ENCODE peak calls at places on chromosome 16, in nine cellular contexts. One of them, this sample, is unnamed.

GRCh38 chr16:75420987-75421819 is 12.1 kb downstream of the CFDP1 start:
- DNase-seq in H9: peak
- DNase-seq in HCT116: no peak
- DNase-seq in gastrocnemius medialis: no peak
- DNase-seq in brain microvascular endothelial cell: peak
- DNase-seq in heart left ventricle: peak
- DNase-seq in testis: peak
- DNase-seq in effector memory CD4-positive, alpha-beta T cell: no peak
- DNase-seq in dorsolateral prefrontal cortex: no peak
- DNase-seq in this sample: peak

GRCh38 chr16:63577891-63578290 is 1541.7 kb upstream of the CDH8 start:
- DNase-seq in heart left ventricle: no peak
- DNase-seq in brain microvascular endothelial cell: no peak
- DNase-seq in gastrocnemius medialis: no peak
- DNase-seq in HCT116: no peak
- DNase-seq in H9: no peak
- DNase-seq in dorsolateral prefrontal cortex: no peak
- DNase-seq in effector memory CD4-positive, alpha-beta T cell: no peak
- DNase-seq in testis: no peak
- DNase-seq in this sample: no peak

GRCh38 chr16:22815863-22816262 is 1.9 kb downstream of the HS3ST2 start:
- DNase-seq in H9: no peak
- DNase-seq in dorsolateral prefrontal cortex: no peak
- DNase-seq in effector memory CD4-positive, alpha-beta T cell: no peak
- DNase-seq in gastrocnemius medialis: no peak
- DNase-seq in HCT116: no peak
- DNase-seq in testis: no peak
- DNase-seq in brain microvascular endothelial cell: no peak
- DNase-seq in heart left ventricle: no peak
- DNase-seq in this sample: no peak

GRCh38 chr16:46649571-46649970 is 28.4 kb upstream of the SHCBP1 start:
- DNase-seq in heart left ventricle: peak
- DNase-seq in HCT116: no peak
- DNase-seq in brain microvascular endothelial cell: no peak
- DNase-seq in dorsolateral prefrontal cortex: peak
- DNase-seq in H9: no peak
- DNase-seq in gastrocnemius medialis: peak
- DNase-seq in effector memory CD4-positive, alpha-beta T cell: no peak
- DNase-seq in testis: no peak
- DNase-seq in this sample: no peak

GRCh38 chr16:3214904-3215600 is 19.9 kb downstream of the ZNF200 start:
- DNase-seq in brain microvascular endothelial cell: no peak
- DNase-seq in gastrocnemius medialis: no peak
- DNase-seq in testis: no peak
- DNase-seq in H9: no peak
- DNase-seq in dorsolateral prefrontal cortex: no peak
- DNase-seq in HCT116: no peak
- DNase-seq in heart left ventricle: no peak
- DNase-seq in effector memory CD4-positive, alpha-beta T cell: peak
- DNase-seq in this sample: no peak

GRCh38 chr16:27414803-27415431 is 12.9 kb downstream of the IL21R start:
- DNase-seq in testis: no peak
- DNase-seq in H9: no peak
- DNase-seq in dorsolateral prefrontal cortex: no peak
- DNase-seq in gastrocnemius medialis: no peak
- DNase-seq in effector memory CD4-positive, alpha-beta T cell: no peak
- DNase-seq in heart left ventricle: no peak
- DNase-seq in brain microvascular endothelial cell: no peak
- DNase-seq in HCT116: no peak
- DNase-seq in this sample: no peak

GRCh38 chr16:66220766-66221165 is 145.7 kb upstream of the CDH5 start:
- DNase-seq in testis: no peak
- DNase-seq in brain microvascular endothelial cell: no peak
- DNase-seq in heart left ventricle: no peak
- DNase-seq in dorsolateral prefrontal cortex: no peak
- DNase-seq in gastrocnemius medialis: no peak
- DNase-seq in H9: no peak
- DNase-seq in HCT116: no peak
- DNase-seq in effector memory CD4-positive, alpha-beta T cell: no peak
- DNase-seq in this sample: no peak

GRCh38 chr16:75789237-75789636 is 62.9 kb upstream of the CPHXL start:
- DNase-seq in dorsolateral prefrontal cortex: no peak
- DNase-seq in gastrocnemius medialis: no peak
- DNase-seq in brain microvascular endothelial cell: peak
- DNase-seq in heart left ventricle: no peak
- DNase-seq in testis: no peak
- DNase-seq in effector memory CD4-positive, alpha-beta T cell: no peak
- DNase-seq in H9: no peak
- DNase-seq in HCT116: peak
- DNase-seq in this sample: no peak

GRCh38 chr16:49461517-49461951 is 87.9 kb downstream of the C16orf78 start:
- DNase-seq in testis: no peak
- DNase-seq in H9: peak
- DNase-seq in dorsolateral prefrontal cortex: no peak
- DNase-seq in effector memory CD4-positive, alpha-beta T cell: no peak
- DNase-seq in HCT116: no peak
- DNase-seq in heart left ventricle: no peak
- DNase-seq in gastrocnemius medialis: no peak
- DNase-seq in brain microvascular endothelial cell: no peak
- DNase-seq in this sample: no peak

GRCh38 chr16:19644877-19645276 is 73.2 kb downstream of the KNOP1 start:
- DNase-seq in gastrocnemius medialis: peak
- DNase-seq in effector memory CD4-positive, alpha-beta T cell: no peak
- DNase-seq in HCT116: no peak
- DNase-seq in dorsolateral prefrontal cortex: no peak
- DNase-seq in heart left ventricle: peak
- DNase-seq in brain microvascular endothelial cell: no peak
- DNase-seq in H9: no peak
- DNase-seq in testis: peak
- DNase-seq in this sample: no peak

GRCh38 chr16:55660026-55660425 is 4.2 kb downstream of the SLC6A2 start:
- DNase-seq in effector memory CD4-positive, alpha-beta T cell: no peak
- DNase-seq in H9: no peak
- DNase-seq in brain microvascular endothelial cell: no peak
- DNase-seq in heart left ventricle: no peak
- DNase-seq in HCT116: no peak
- DNase-seq in dorsolateral prefrontal cortex: no peak
- DNase-seq in testis: no peak
- DNase-seq in gastrocnemius medialis: no peak
- DNase-seq in this sample: no peak

GRCh38 chr16:3175157-3176153 is 12.5 kb upstream of the OR1F1 start:
- DNase-seq in H9: peak
- DNase-seq in effector memory CD4-positive, alpha-beta T cell: no peak
- DNase-seq in testis: no peak
- DNase-seq in gastrocnemius medialis: no peak
- DNase-seq in brain microvascular endothelial cell: peak
- DNase-seq in heart left ventricle: no peak
- DNase-seq in dorsolateral prefrontal cortex: no peak
- DNase-seq in HCT116: peak
- DNase-seq in this sample: no peak

GRCh38 chr16:53809088-53809951 is 105.4 kb downstream of the FTO start:
- DNase-seq in brain microvascular endothelial cell: peak
- DNase-seq in effector memory CD4-positive, alpha-beta T cell: no peak
- DNase-seq in heart left ventricle: no peak
- DNase-seq in testis: no peak
- DNase-seq in HCT116: no peak
- DNase-seq in gastrocnemius medialis: no peak
- DNase-seq in H9: no peak
- DNase-seq in dorsolateral prefrontal cortex: no peak
- DNase-seq in this sample: no peak

GRCh38 chr16:160691-161190 is 5.0 kb upstream of the HBM start:
- DNase-seq in dorsolateral prefrontal cortex: no peak
- DNase-seq in gastrocnemius medialis: no peak
- DNase-seq in heart left ventricle: no peak
- DNase-seq in brain microvascular endothelial cell: no peak
- DNase-seq in effector memory CD4-positive, alpha-beta T cell: no peak
- DNase-seq in testis: no peak
- DNase-seq in HCT116: no peak
- DNase-seq in H9: no peak
- DNase-seq in this sample: no peak

GRCh38 chr16:81424761-81425160 is 19.8 kb upstream of the CMIP start:
- DNase-seq in H9: no peak
- DNase-seq in effector memory CD4-positive, alpha-beta T cell: no peak
- DNase-seq in dorsolateral prefrontal cortex: no peak
- DNase-seq in testis: no peak
- DNase-seq in brain microvascular endothelial cell: no peak
- DNase-seq in heart left ventricle: no peak
- DNase-seq in HCT116: no peak
- DNase-seq in gastrocnemius medialis: no peak
- DNase-seq in this sample: no peak

GRCh38 chr16:88681709-88682451 is 4.4 kb downstream of the SNAI3 start:
- DNase-seq in H9: no peak
- DNase-seq in effector memory CD4-positive, alpha-beta T cell: peak
- DNase-seq in dorsolateral prefrontal cortex: peak
- DNase-seq in brain microvascular endothelial cell: no peak
- DNase-seq in testis: peak
- DNase-seq in HCT116: no peak
- DNase-seq in heart left ventricle: peak
- DNase-seq in gastrocnemius medialis: peak
- DNase-seq in this sample: peak
- H3K27ac ChIP-seq in H9: no peak
- H3K27ac ChIP-seq in effector memory CD4-positive, alpha-beta T cell: peak
- H3K27ac ChIP-seq in dorsolateral prefrontal cortex: no peak
- H3K27ac ChIP-seq in brain microvascular endothelial cell: no peak
- H3K27ac ChIP-seq in testis: no peak
- H3K27ac ChIP-seq in HCT116: no peak
- H3K27ac ChIP-seq in heart left ventricle: peak
- H3K27ac ChIP-seq in gastrocnemius medialis: peak
- H3K27ac ChIP-seq in this sample: peak

DNA sequence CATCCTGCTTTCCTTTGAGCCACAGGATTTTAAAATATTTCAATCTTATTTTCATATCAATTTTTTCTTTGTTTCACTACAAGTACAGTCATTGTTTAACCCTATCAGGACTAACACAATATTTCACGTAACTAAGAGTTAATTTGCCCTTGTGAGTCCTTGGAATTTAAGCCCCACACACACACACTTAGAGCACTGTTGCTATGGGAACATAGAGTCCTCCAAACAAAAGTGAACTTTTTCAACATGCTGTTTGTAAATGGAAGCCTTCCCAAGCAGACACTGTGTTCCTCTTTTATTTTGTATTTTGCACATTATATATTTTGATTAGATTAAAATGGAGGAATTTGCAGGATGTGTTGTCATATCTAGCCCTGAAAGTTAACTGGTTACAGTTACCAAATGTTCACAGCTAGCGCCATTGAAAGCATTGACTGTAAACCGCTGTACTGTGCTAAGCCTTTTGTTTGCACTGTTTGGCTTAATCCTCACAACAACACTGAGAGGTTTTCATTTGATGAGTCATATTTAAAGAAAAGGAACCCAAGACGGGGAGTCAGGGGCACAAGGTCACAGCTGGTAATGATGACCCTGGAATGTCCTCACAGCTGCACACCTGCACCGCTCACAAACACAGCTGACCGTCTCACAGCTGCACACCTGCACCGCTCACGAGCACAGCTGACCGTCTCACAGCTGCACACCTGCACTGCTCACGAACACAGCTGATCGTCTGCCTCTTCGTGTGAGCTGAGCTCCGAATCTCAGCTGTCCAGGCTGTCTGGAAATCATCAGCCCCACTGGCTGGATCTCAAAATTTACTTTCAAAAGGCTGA is 6.3 kb downstream of the HSBP1 start:
- DNase-seq in brain microvascular endothelial cell: peak
- DNase-seq in gastrocnemius medialis: no peak
- DNase-seq in effector memory CD4-positive, alpha-beta T cell: no peak
- DNase-seq in testis: no peak
- DNase-seq in H9: no peak
- DNase-seq in dorsolateral prefrontal cortex: no peak
- DNase-seq in HCT116: no peak
- DNase-seq in heart left ventricle: no peak
- DNase-seq in this sample: no peak
- H3K27ac ChIP-seq in brain microvascular endothelial cell: peak
- H3K27ac ChIP-seq in gastrocnemius medialis: no peak
- H3K27ac ChIP-seq in effector memory CD4-positive, alpha-beta T cell: no peak
- H3K27ac ChIP-seq in testis: no peak
- H3K27ac ChIP-seq in H9: peak
- H3K27ac ChIP-seq in dorsolateral prefrontal cortex: no peak
- H3K27ac ChIP-seq in HCT116: no peak
- H3K27ac ChIP-seq in heart left ventricle: no peak
- H3K27ac ChIP-seq in this sample: no peak

GRCh38 chr16:87359121-87359520 is 24.5 kb downstream of the FBXO31 start:
- DNase-seq in H9: no peak
- DNase-seq in heart left ventricle: no peak
- DNase-seq in testis: no peak
- DNase-seq in brain microvascular endothelial cell: no peak
- DNase-seq in dorsolateral prefrontal cortex: no peak
- DNase-seq in HCT116: no peak
- DNase-seq in effector memory CD4-positive, alpha-beta T cell: no peak
- DNase-seq in gastrocnemius medialis: peak
- DNase-seq in this sample: no peak
- H3K27ac ChIP-seq in H9: no peak
- H3K27ac ChIP-seq in heart left ventricle: no peak
- H3K27ac ChIP-seq in testis: no peak
- H3K27ac ChIP-seq in brain microvascular endothelial cell: no peak
- H3K27ac ChIP-seq in dorsolateral prefrontal cortex: no peak
- H3K27ac ChIP-seq in HCT116: no peak
- H3K27ac ChIP-seq in effector memory CD4-positive, alpha-beta T cell: no peak
- H3K27ac ChIP-seq in gastrocnemius medialis: peak
- H3K27ac ChIP-seq in this sample: no peak

GRCh38 chr16:78750611-78751010 is 651.2 kb downstream of the WWOX start:
- DNase-seq in testis: no peak
- DNase-seq in heart left ventricle: no peak
- DNase-seq in brain microvascular endothelial cell: no peak
- DNase-seq in gastrocnemius medialis: no peak
- DNase-seq in effector memory CD4-positive, alpha-beta T cell: no peak
- DNase-seq in H9: no peak
- DNase-seq in HCT116: no peak
- DNase-seq in dorsolateral prefrontal cortex: no peak
- DNase-seq in this sample: no peak
- H3K27ac ChIP-seq in testis: no peak
- H3K27ac ChIP-seq in heart left ventricle: no peak
- H3K27ac ChIP-seq in brain microvascular endothelial cell: no peak
- H3K27ac ChIP-seq in gastrocnemius medialis: no peak
- H3K27ac ChIP-seq in effector memory CD4-positive, alpha-beta T cell: no peak
- H3K27ac ChIP-seq in H9: no peak
- H3K27ac ChIP-seq in HCT116: no peak
- H3K27ac ChIP-seq in dorsolateral prefrontal cortex: no peak
- H3K27ac ChIP-seq in this sample: no peak

GRCh38 chr16:51008037-51008436 is 143.0 kb downstream of the SALL1 start:
- DNase-seq in gastrocnemius medialis: no peak
- DNase-seq in heart left ventricle: no peak
- DNase-seq in dorsolateral prefrontal cortex: no peak
- DNase-seq in H9: no peak
- DNase-seq in effector memory CD4-positive, alpha-beta T cell: no peak
- DNase-seq in HCT116: no peak
- DNase-seq in testis: no peak
- DNase-seq in brain microvascular endothelial cell: no peak
- DNase-seq in this sample: no peak
- H3K27ac ChIP-seq in gastrocnemius medialis: no peak
- H3K27ac ChIP-seq in heart left ventricle: no peak
- H3K27ac ChIP-seq in dorsolateral prefrontal cortex: no peak
- H3K27ac ChIP-seq in H9: no peak
- H3K27ac ChIP-seq in effector memory CD4-positive, alpha-beta T cell: no peak
- H3K27ac ChIP-seq in HCT116: no peak
- H3K27ac ChIP-seq in testis: no peak
- H3K27ac ChIP-seq in brain microvascular endothelial cell: no peak
- H3K27ac ChIP-seq in this sample: no peak

DNA sequence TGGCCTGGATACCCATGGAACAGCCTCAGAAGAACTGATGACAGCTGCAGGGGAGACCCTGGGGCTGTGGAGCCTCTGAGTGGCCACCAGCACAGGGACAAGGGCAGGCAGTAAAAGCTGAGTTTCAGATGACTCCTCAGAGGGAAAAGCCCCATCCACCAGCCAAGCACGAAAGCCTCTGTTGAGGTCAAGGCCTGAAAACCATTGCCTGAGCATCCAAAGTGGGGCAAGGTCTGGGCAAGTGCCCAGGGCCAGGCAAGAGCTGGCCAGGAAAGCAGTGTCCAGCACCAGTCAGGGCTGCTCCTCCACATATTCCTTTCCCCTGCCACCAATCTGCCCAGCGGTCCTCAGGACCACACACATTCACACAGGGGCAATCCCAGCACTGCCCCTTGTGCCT is 16.4 kb downstream of the ATP6V0D1 start:
- DNase-seq in dorsolateral prefrontal cortex: no peak
- DNase-seq in gastrocnemius medialis: peak
- DNase-seq in HCT116: no peak
- DNase-seq in brain microvascular endothelial cell: no peak
- DNase-seq in heart left ventricle: no peak
- DNase-seq in effector memory CD4-positive, alpha-beta T cell: no peak
- DNase-seq in testis: peak
- DNase-seq in H9: no peak
- DNase-seq in this sample: no peak
- H3K27ac ChIP-seq in dorsolateral prefrontal cortex: no peak
- H3K27ac ChIP-seq in gastrocnemius medialis: peak
- H3K27ac ChIP-seq in HCT116: no peak
- H3K27ac ChIP-seq in brain microvascular endothelial cell: no peak
- H3K27ac ChIP-seq in heart left ventricle: no peak
- H3K27ac ChIP-seq in effector memory CD4-positive, alpha-beta T cell: no peak
- H3K27ac ChIP-seq in testis: no peak
- H3K27ac ChIP-seq in H9: no peak
- H3K27ac ChIP-seq in this sample: no peak